ENCODE peak calls at places on chromosomes 1 and 21, in eight cellular contexts. V is astrocyte of the hippocampus; Y is mammary epithelial cell; I is stimulated activated CD4-positive, alpha-beta T cell treated with anti-CD3 and anti-CD28 coated beads, Interleukin-2, amount 100 ng/mL, for 24 hours; R is aorta; L is SW480; O is RPMI7951; U is stimulated activated CD8-positive, alpha-beta memory T cell treated with anti-CD3 and anti-CD28 coated beads, Interleukin-4, amount 100 ng/mL, for 24 hours. W is an unnamed sample.

GRCh38 chr1:227891223-227891954 is 56.3 kb downstream of the WNT9A start:
- DNase-seq in I (no peak), Y (no peak), R (no peak), O (no peak), U (no peak), V (no peak), L (peak), W (no peak)

GRCh38 chr1:32454726-32455125 is 10.1 kb upstream of the ZBTB8B start:
- DNase-seq in U (no peak), R (no peak), O (peak), L (no peak), Y (peak), V (peak), I (no peak), W (peak)

GRCh38 chr1:41915786-41916571 is 2.7 kb downstream of the HIVEP3 start:
- DNase-seq in U (no peak), Y (peak), O (peak), R (no peak), L (no peak), V (peak), I (no peak), W (peak)

GRCh38 chr1:197808843-197809242 is 33.6 kb upstream of the DENND1B start:
- DNase-seq in O (no peak), V (no peak), U (no peak), L (no peak), I (no peak), Y (no peak), R (no peak), W (no peak)

GRCh38 chr1:210653771-210654170 is 325.1 kb downstream of the HHAT start:
- DNase-seq in U (no peak), O (peak), L (no peak), V (no peak), R (no peak), I (no peak), Y (peak), W (no peak)

GRCh38 chr1:202154766-202155477 is 5.5 kb downstream of the PTPN7 start:
- DNase-seq in U (no peak), I (peak), R (no peak), V (peak), L (peak), Y (peak), O (no peak), W (peak)

GRCh38 chr1:115782571-115783281 is 14.2 kb upstream of the CASQ2 start:
- DNase-seq in I (no peak), Y (peak), L (peak), R (no peak), V (peak), U (no peak), O (peak), W (peak)

GRCh38 chr1:30412241-30413110 is 310.9 kb downstream of the MATN1 start:
- DNase-seq in L (peak), V (no peak), I (no peak), O (no peak), Y (peak), R (peak), U (no peak), W (peak)

GRCh38 chr1:248421384-248421783 is 18.5 kb downstream of the OR2T1 start:
- DNase-seq in L (no peak), R (no peak), Y (peak), I (no peak), V (peak), O (peak), U (no peak), W (no peak)

GRCh38 chr1:24483441-24483840 is 19.2 kb upstream of the RCAN3 start:
- DNase-seq in I (no peak), V (no peak), O (no peak), Y (no peak), L (no peak), R (no peak), U (no peak), W (no peak)

GRCh38 chr1:58628987-58629598 is 52.0 kb upstream of the TACSTD2 start:
- DNase-seq in R (no peak), U (no peak), I (no peak), L (peak), Y (no peak), O (peak), V (peak), W (peak)

GRCh38 chr1:206575894-206576737 is 36.1 kb downstream of the EIF2D start:
- DNase-seq in U (no peak), L (no peak), R (no peak), Y (no peak), I (no peak), O (no peak), V (no peak), W (no peak)

GRCh38 chr1:109788695-109789521 is 25.2 kb upstream of the EPS8L3 start:
- DNase-seq in R (peak), L (no peak), O (no peak), Y (no peak), V (no peak), U (no peak), I (no peak), W (no peak)

GRCh38 chr1:181166377-181167196 is 78.1 kb downstream of the IER5 start:
- DNase-seq in V (peak), Y (peak), U (peak), R (peak), O (peak), L (peak), I (peak), W (peak)

GRCh38 chr1:151199860-151200581 is 1.7 kb downstream of the PIP5K1A start:
- DNase-seq in I (peak), O (peak), Y (peak), R (peak), V (peak), U (no peak), L (peak), W (peak)

GRCh38 chr1:220750126-220750525 is 2.0 kb downstream of the MTARC2 start:
- DNase-seq in U (no peak), L (no peak), V (peak), O (no peak), I (no peak), R (no peak), Y (no peak), W (no peak)

GRCh38 chr1:2985121-2985561 is 36.1 kb upstream of the ACTRT2 start:
- DNase-seq in O (no peak), V (peak), R (peak), L (no peak), U (no peak), I (no peak), Y (no peak), W (no peak)

GRCh38 chr1:162844153-162844552 is 16.8 kb downstream of the CCDC190 start:
- DNase-seq in O (no peak), U (no peak), L (no peak), I (no peak), V (no peak), Y (no peak), R (no peak), W (no peak)

GRCh38 chr1:9280015-9280860 is 12.5 kb upstream of the SPSB1 start:
- DNase-seq in O (peak), R (peak), L (peak), Y (peak), U (peak), I (peak), V (peak), W (peak)

GRCh38 chr1:184804220-184804619 is 49.6 kb upstream of the EDEM3 start:
- DNase-seq in Y (no peak), I (no peak), O (no peak), L (no peak), R (no peak), V (no peak), U (no peak), W (no peak)

GRCh38 chr1:117387060-117387633 is 19.9 kb downstream of the MAN1A2 start:
- DNase-seq in I (no peak), O (no peak), U (no peak), Y (no peak), V (no peak), L (no peak), R (no peak), W (no peak)

GRCh38 chr1:45658171-45658570 is 28.2 kb downstream of the GPBP1L1 start:
- DNase-seq in I (no peak), R (no peak), V (no peak), O (no peak), U (no peak), L (no peak), Y (no peak), W (no peak)

GRCh38 chr21:30981403-30981802 is 56.9 kb downstream of the KRTAP19-8 start:
- DNase-seq in L (no peak), O (no peak), Y (no peak), I (no peak), U (no peak), V (no peak), R (no peak), W (no peak)

GRCh38 chr1:206828765-206829164 is 36.7 kb upstream of the IL20 start:
- DNase-seq in I (no peak), Y (no peak), V (no peak), O (no peak), U (no peak), R (no peak), L (no peak), W (no peak)

GRCh38 chr1:245475961-245476522 is 321.3 kb downstream of the KIF26B start:
- DNase-seq in L (no peak), I (no peak), R (no peak), V (no peak), Y (no peak), O (no peak), U (no peak), W (no peak)

GRCh38 chr1:99935534-99935933 is 34.3 kb upstream of the SLC35A3 start:
- DNase-seq in R (no peak), U (no peak), L (no peak), I (no peak), O (no peak), Y (no peak), V (no peak), W (peak)

GRCh38 chr1:173562813-173563212 is 40.1 kb downstream of the SLC9C2 start:
- DNase-seq in I (no peak), O (no peak), U (no peak), R (no peak), Y (no peak), V (no peak), L (no peak), W (no peak)

GRCh38 chr1:226223786-226224244 is 351 bp downstream of the MIXL1 start:
- DNase-seq in Y (no peak), I (peak), V (peak), U (no peak), R (no peak), L (peak), O (no peak), W (no peak)

W was measured in M059J.